ENCODE peak calls at places on chromosomes 11 and 22, in seven cellular contexts. Y is GM04503, E is cardiac septum, Z is NCI-H345, L is HTR-8/SVneo, X is foreskin fibroblast, Q is EL. D is an unnamed sample.

GRCh38 chr11:98495601-98496000 is 525.1 kb upstream of the CNTN5 start:
- DNase-seq in Q (no peak), L (no peak), Z (no peak), X (no peak), E (no peak), Y (no peak), D (no peak)

GRCh38 chr11:33724644-33725035 is 11.6 kb downstream of the CD59 start:
- DNase-seq in Z (no peak), E (no peak), L (no peak), Q (peak), X (no peak), Y (no peak), D (peak)

GRCh38 chr11:112784323-112785073 is 176.7 kb upstream of the NCAM1 start:
- DNase-seq in L (no peak), Q (peak), Z (no peak), E (peak), Y (peak), X (no peak), D (peak)

GRCh38 chr22:19355413-19356157 is 64.1 kb upstream of the CLTCL1 start:
- DNase-seq in X (no peak), E (no peak), Y (no peak), Z (no peak), L (no peak), Q (no peak), D (no peak)

GRCh38 chr22:18975434-18976196 is 39.5 kb upstream of the PRODH start:
- DNase-seq in E (no peak), L (no peak), Z (no peak), Q (no peak), Y (no peak), X (no peak), D (no peak)

GRCh38 chr11:45918331-45918941 is 759 bp upstream of the PEX16 start:
- DNase-seq in Y (peak), Z (peak), E (peak), Q (peak), X (peak), L (peak), D (peak)

GRCh38 chr11:58222730-58223129 is 6.0 kb downstream of the OR10Q1 start:
- DNase-seq in L (no peak), E (no peak), Y (no peak), Z (no peak), Q (peak), X (no peak), D (peak)

GRCh38 chr22:49749227-49749626 is 78.4 kb downstream of the BRD1 start:
- DNase-seq in L (no peak), Z (no peak), X (no peak), E (no peak), Q (no peak), Y (no peak), D (no peak)

GRCh38 chr22:36386900-36387663 is 685 bp downstream of the MYH9 start:
- DNase-seq in Q (peak), Y (no peak), E (peak), Z (no peak), L (no peak), X (no peak), D (peak)

GRCh38 chr11:3378426-3379423 is at the start of gene ZNF195:
- DNase-seq in E (peak), Z (peak), L (peak), X (peak), Y (peak), Q (peak), D (peak)

GRCh38 chr11:114075891-114076441 is 16.5 kb downstream of the ZBTB16 start:
- DNase-seq in Z (no peak), Q (peak), X (peak), L (peak), Y (no peak), E (peak), D (peak)

GRCh38 chr11:3604169-3604568 is 37.6 kb downstream of the ART5 start:
- DNase-seq in Q (no peak), E (peak), L (no peak), X (no peak), Y (no peak), Z (no peak), D (no peak)

GRCh38 chr11:71269603-71270511 is 17.5 kb upstream of the SHANK2 start:
- DNase-seq in Z (no peak), Q (peak), E (no peak), L (peak), X (no peak), Y (no peak), D (no peak)

GRCh38 chr11:47997063-47998053 is 17.0 kb downstream of the PTPRJ start:
- DNase-seq in Q (no peak), X (no peak), E (peak), Y (no peak), Z (no peak), L (no peak), D (no peak)

D was measured in GM23248.